ENCODE peak calls at places on chromosomes 16 and 17, in ten cellular contexts. D, X, W, Y, K, A, N, T, Q and G are unnamed samples.

GRCh38 chr17:5785343-5785742 is 201.0 kb upstream of the NLRP1 start:
- DNase-seq in D (no peak), X (no peak), W (no peak), Y (no peak), K (no peak), A (peak; percentile 76), N (no peak), T (no peak), Q (no peak), G (no peak)

GRCh38 chr17:1644493-1645206 is 882 bp downstream of the SCARF1 start:
- DNase-seq in D (no peak), X (no peak), W (no peak), Y (peak; percentile 28), K (peak; percentile 44), A (peak; percentile 73), N (no peak), T (no peak), Q (no peak), G (no peak)

GRCh38 chr17:75352079-75352569 is 53.4 kb downstream of the GRB2 start:
- DNase-seq in D (no peak), X (peak; percentile 78), W (no peak), Y (no peak), K (no peak), A (no peak), N (no peak), T (no peak), Q (peak; percentile 24), G (no peak)

GRCh38 chr17:40448639-40449261 is 5.5 kb downstream of the IGFBP4 start:
- DNase-seq in D (peak; percentile 76), X (no peak), W (no peak), Y (no peak), K (no peak), A (peak; percentile 29), N (peak; percentile 84), T (no peak), Q (peak; percentile 93), G (no peak)

GRCh38 chr17:43356999-43357398 is 41.8 kb upstream of the ARL4D start:
- DNase-seq in D (no peak), X (no peak), W (no peak), Y (peak; percentile 82), K (no peak), A (peak; percentile 96), N (no peak), T (no peak), Q (peak; percentile 79), G (no peak)

GRCh38 chr17:63442549-63443035 is 3.5 kb downstream of the CYB561 start:
- DNase-seq in D (no peak), X (no peak), W (no peak), Y (no peak), K (no peak), A (no peak), N (no peak), T (no peak), Q (peak; percentile 35), G (no peak)

GRCh38 chr17:1762233-1762905 is 509 bp downstream of the SERPINF1 start:
- DNase-seq in D (no peak), X (peak; percentile 42), W (peak; percentile 61), Y (no peak), K (no peak), A (peak; percentile 39), N (no peak), T (no peak), Q (no peak), G (no peak)

GRCh38 chr17:33651631-33652030 is 358.5 kb upstream of the ASIC2 start:
- DNase-seq in D (no peak), X (peak; percentile 78), W (no peak), Y (no peak), K (no peak), A (peak; percentile 2), N (no peak), T (no peak), Q (peak; percentile 36), G (no peak)

GRCh38 chr16:66266436-66267286 is 99.8 kb upstream of the CDH5 start:
- DNase-seq in D (peak; percentile 61), X (peak; percentile 28), W (peak; percentile 76), Y (no peak), K (no peak), A (peak; percentile 90), N (peak; percentile 27), T (no peak), Q (no peak), G (no peak)

GRCh38 chr17:49527927-49528651 is 33.0 kb downstream of the NGFR start:
- DNase-seq in D (no peak), X (no peak), W (no peak), Y (no peak), K (no peak), A (no peak), N (no peak), T (no peak), Q (no peak), G (no peak)

GRCh38 chr17:17681744-17682292 is 560 bp downstream of the RAI1 start:
- DNase-seq in D (no peak), X (no peak), W (peak; percentile 49), Y (peak; percentile 22), K (peak; percentile 46), A (no peak), N (peak; percentile 40), T (no peak), Q (peak; percentile 46), G (no peak)

GRCh38 chr16:29663020-29663828 is at the start of gene SPN:
- DNase-seq in D (peak; percentile 55), X (peak; percentile 28), W (no peak), Y (no peak), K (peak; percentile 72), A (no peak), N (peak; percentile 33), T (no peak), Q (no peak), G (no peak)

DNA sequence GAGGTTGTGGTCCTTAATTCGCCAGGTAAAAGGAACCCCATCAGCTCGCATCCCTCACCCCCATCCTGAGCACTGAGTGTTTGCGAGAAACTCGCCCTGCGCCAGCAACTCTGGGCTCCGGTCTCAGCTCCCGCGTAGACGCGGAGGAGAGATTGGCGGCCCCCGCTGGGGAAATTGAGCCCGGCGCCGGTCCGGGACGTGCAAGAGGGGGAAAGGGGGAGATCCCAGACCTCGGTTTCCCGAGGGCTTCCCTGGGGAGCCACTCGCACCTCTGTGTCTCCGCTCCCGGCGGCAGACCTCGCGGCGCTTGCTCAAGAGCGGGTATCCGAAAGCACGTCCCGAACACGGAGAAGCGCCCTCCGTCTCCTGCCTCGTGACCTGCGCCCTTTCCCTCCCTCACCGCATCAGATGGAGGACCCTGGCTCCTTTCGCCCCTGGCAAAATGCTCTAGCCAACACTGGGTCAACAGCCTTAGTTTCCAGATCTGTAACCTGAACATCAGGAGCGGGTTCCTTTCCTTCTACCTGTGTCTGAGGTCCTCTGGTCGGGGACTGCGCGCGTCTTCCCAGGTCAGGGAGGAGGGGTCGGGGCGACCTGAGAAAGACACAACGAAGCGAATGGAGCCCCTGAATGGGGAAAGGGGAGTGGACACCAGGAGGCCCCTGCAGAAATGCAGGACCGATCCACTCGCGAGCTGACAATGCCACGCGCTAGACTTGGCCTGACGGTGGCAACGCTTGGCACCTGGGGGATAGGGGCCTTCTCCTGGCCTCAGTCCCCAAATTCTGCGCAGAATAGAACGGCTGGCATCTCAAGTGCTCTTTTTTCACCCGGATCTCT is 2.9 kb upstream of the SOX9 start:
- DNase-seq in D (no peak), X (peak; percentile 55), W (no peak), Y (peak; percentile 30), K (no peak), A (no peak), N (peak; percentile 29), T (no peak), Q (no peak), G (no peak)
- H3K4me3 ChIP-seq in D (peak overlapping the region; percentile 43), X (peak overlapping the region; percentile 83), W (peak overlapping the region; percentile 81), Y (no peak overlapping the region), K (no peak overlapping the region), A (peak overlapping the region; percentile 47), N (no peak overlapping the region), T (peak overlapping the region; percentile 50), Q (peak overlapping the region; percentile 35), G (no peak overlapping the region)

DNA sequence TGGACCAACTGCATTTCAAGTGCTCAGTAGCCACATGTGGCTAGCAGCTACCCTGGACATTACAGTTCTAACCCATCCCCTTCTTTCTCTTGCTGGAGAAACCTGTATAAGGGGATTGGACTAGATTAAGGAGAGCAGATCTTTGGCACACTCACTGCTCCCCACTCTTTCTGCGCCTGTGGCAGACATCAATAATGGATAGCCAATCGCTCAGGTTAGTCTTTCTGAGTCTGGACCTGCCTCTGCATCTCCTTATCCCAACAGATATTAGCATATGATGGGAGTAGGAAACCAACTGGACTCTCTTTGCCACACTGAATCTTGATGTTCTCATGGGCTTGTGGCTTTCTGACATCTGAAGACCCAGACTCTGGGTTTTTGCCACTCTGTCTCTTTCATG is 81.7 kb downstream of the IRX5 start:
- DNase-seq in D (no peak), X (no peak), W (no peak), Y (no peak), K (no peak), A (no peak), N (no peak), T (no peak), Q (no peak), G (no peak)
- H3K4me1 ChIP-seq in D (no peaks in the 10 kb centered on the region), X (no peaks in the 10 kb centered on the region), W (no peaks in the 10 kb centered on the region), Y (no peaks in the 10 kb centered on the region), K (no peaks in the 10 kb centered on the region), A (no peaks in the 10 kb centered on the region), N (no peaks in the 10 kb centered on the region), T (no peaks in the 10 kb centered on the region), Q (no peaks in the 10 kb centered on the region), G (no peaks in the 10 kb centered on the region)

GRCh38 chr16:59330030-59330670 is 596.0 kb upstream of the GOT2 start:
- DNase-seq in D (no peak), X (no peak), W (no peak), Y (no peak), K (no peak), A (peak; percentile 7), N (no peak), T (no peak), Q (no peak), G (no peak)
- H3K27ac ChIP-seq in D (no peak overlapping the region), X (no peak overlapping the region), W (no peak overlapping the region), Y (no peak overlapping the region), K (no peak overlapping the region), A (no peak overlapping the region), N (no peak overlapping the region), T (no peak overlapping the region), Q (no peak overlapping the region), G (no peak overlapping the region)

GRCh38 chr16:70800306-70800705 is 652 bp downstream of the VAC14 start:
- DNase-seq in D (no peak), X (peak; percentile 19), W (no peak), Y (no peak), K (peak; percentile 24), A (no peak), N (no peak), T (no peak), Q (no peak), G (no peak)

GRCh38 chr16:70803354-70803753 is 2.4 kb upstream of the VAC14 start:
- DNase-seq in D (no peak), X (no peak), W (no peak), Y (no peak), K (no peak), A (peak; percentile 14), N (no peak), T (no peak), Q (no peak), G (no peak)

GRCh38 chr16:70800798-70801480 is at the start of gene VAC14:
- DNase-seq in D (peak; percentile 97), X (peak; percentile 98), W (peak; percentile 87), Y (peak; percentile 97), K (peak; percentile 96), A (peak; percentile 79), N (peak; percentile 98), T (peak; percentile 60), Q (peak; percentile 92), G (peak; percentile 93)

GRCh38 chr16:70804153-70804728 is 3.3 kb upstream of the VAC14 start:
- DNase-seq in D (no peak), X (no peak), W (no peak), Y (no peak), K (peak; percentile 14), A (peak; percentile 93), N (no peak), T (no peak), Q (peak; percentile 37), G (no peak)

GRCh38 chr16:70801611-70802010 is 653 bp upstream of the VAC14 start:
- DNase-seq in D (no peak), X (peak; percentile 62), W (no peak), Y (no peak), K (no peak), A (no peak), N (no peak), T (no peak), Q (no peak), G (no peak)
- H3K4me3 ChIP-seq in D (peak overlapping the region; percentile 89), X (peak overlapping the region; percentile 99), W (peak overlapping the region; percentile 96), Y (peak overlapping the region; percentile 71), K (peak overlapping the region; percentile 68), A (no peak overlapping the region), N (no peak overlapping the region), T (peak overlapping the region; percentile 87), Q (peak overlapping the region; percentile 80), G (peak overlapping the region; percentile 93)